ENCODE peak calls at places on chromosome 16, in six cellular contexts. N is mesenchymal stem cell, M is IMR-90, J is neuronal stem cell, X is mesendoderm, D is H9. C is an unnamed sample.

GRCh38 chr16:67552476-67552875 is 9.8 kb upstream of the CTCF start:
- DNase-seq in D (no peak), X (no peak), M (no peak), N (no peak), J (no peak), C (no peak)

GRCh38 chr16:55257971-55258613 is 65.9 kb upstream of the IRX6 start:
- DNase-seq in X (peak), M (peak), J (peak), D (peak), N (no peak), C (peak)

GRCh38 chr16:27703545-27703944 is 153.6 kb downstream of the KATNIP start:
- DNase-seq in N (peak), X (no peak), D (no peak), J (no peak), M (peak), C (no peak)

GRCh38 chr16:2002406-2003230 is 7.0 kb downstream of the ZNF598 start:
- DNase-seq in J (no peak), X (no peak), M (no peak), D (no peak), N (no peak), C (no peak)

GRCh38 chr16:87317766-87318121 is 552 bp upstream of the C16orf95 start:
- DNase-seq in X (peak), D (no peak), M (peak), N (peak), J (no peak), C (peak)

GRCh38 chr16:28277537-28278388 is 14.6 kb upstream of the SBK1 start:
- DNase-seq in X (peak), J (peak), M (peak), N (peak), D (peak), C (peak)

GRCh38 chr16:16143038-16143763 is 80.1 kb downstream of the ABCC6 start:
- DNase-seq in N (peak), J (no peak), M (no peak), D (peak), X (peak), C (no peak)

GRCh38 chr16:14455577-14455976 is 174.5 kb downstream of the PARN start:
- DNase-seq in J (no peak), X (peak), D (no peak), N (peak), M (peak), C (no peak)

GRCh38 chr16:56807011-56807675 is 57.9 kb upstream of the SLC12A3 start:
- DNase-seq in N (peak), D (no peak), M (peak), X (peak), J (no peak), C (peak)

GRCh38 chr16:48011888-48012658 is 143.7 kb downstream of the ABCC12 start:
- DNase-seq in D (peak), J (no peak), X (no peak), N (no peak), M (no peak), C (no peak)

GRCh38 chr16:67198238-67198734 is 645 bp upstream of the ELMO3 start:
- DNase-seq in M (peak), J (no peak), D (peak), X (peak), N (peak), C (peak)

GRCh38 chr16:86347090-86347489 is 163.2 kb upstream of the FOXF1 start:
- DNase-seq in J (no peak), D (no peak), M (peak), X (no peak), N (no peak), C (no peak)

GRCh38 chr16:45454-45853 is 8.0 kb downstream of the POLR3K start:
- DNase-seq in N (no peak), J (no peak), D (no peak), M (no peak), X (no peak), C (no peak)

GRCh38 chr16:10839271-10839661 is 20.7 kb upstream of the TVP23A start:
- DNase-seq in D (no peak), J (no peak), M (no peak), N (no peak), X (no peak), C (no peak)

GRCh38 chr16:89988951-89989350 is 30.3 kb downstream of the DBNDD1 start:
- DNase-seq in M (no peak), N (no peak), X (no peak), D (no peak), J (no peak), C (no peak)

GRCh38 chr16:89700100-89700648 is 1.3 kb downstream of the SPATA2L start:
- DNase-seq in X (peak), N (peak), M (peak), D (peak), J (peak), C (peak)

GRCh38 chr16:87160752-87161337 is 156.3 kb downstream of the C16orf95 start:
- DNase-seq in N (no peak), D (no peak), J (no peak), X (no peak), M (no peak), C (no peak)

GRCh38 chr16:73183678-73184092 is 135.8 kb upstream of the ZFHX3 start:
- DNase-seq in M (no peak), N (no peak), X (no peak), J (no peak), D (no peak), C (no peak)

GRCh38 chr16:27749946-27750345 is 200.0 kb downstream of the KATNIP start:
- DNase-seq in N (no peak), J (no peak), X (no peak), M (no peak), D (no peak), C (no peak)

GRCh38 chr16:7440886-7441400 is 108.3 kb downstream of the RBFOX1 start:
- DNase-seq in D (peak), N (no peak), X (peak), M (no peak), J (no peak), C (no peak)

GRCh38 chr16:50213939-50214519 is 52.3 kb upstream of the ADCY7 start:
- DNase-seq in D (no peak), J (peak), X (peak), M (peak), N (peak), C (peak)

GRCh38 chr16:85840801-85841200 is 41.3 kb downstream of the COX4I1 start:
- DNase-seq in M (no peak), D (no peak), J (no peak), N (no peak), X (no peak), C (no peak)

GRCh38 chr16:68155425-68155824 is 70.3 kb downstream of the NFATC3 start:
- DNase-seq in X (no peak), D (no peak), M (no peak), N (no peak), J (no peak), C (no peak)

GRCh38 chr16:20971420-20971819 is 70.8 kb downstream of the LYRM1 start:
- DNase-seq in M (no peak), J (no peak), X (no peak), D (no peak), N (no peak), C (no peak)

GRCh38 chr16:20859699-20860098 is 40.5 kb downstream of the DCUN1D3 start:
- DNase-seq in N (no peak), J (no peak), X (no peak), M (no peak), D (no peak), C (no peak)

GRCh38 chr16:75204410-75204758 is 2.6 kb downstream of the CTRB2 start:
- DNase-seq in M (no peak), D (no peak), N (no peak), X (no peak), J (no peak), C (no peak)

GRCh38 chr16:8877894-8878522 is 4.1 kb upstream of the LITAFD start:
- DNase-seq in N (no peak), D (no peak), M (no peak), X (no peak), J (no peak), C (peak)

GRCh38 chr16:28991687-28992086 is 6.8 kb downstream of the LAT start:
- DNase-seq in X (no peak), D (no peak), M (no peak), N (no peak), J (no peak), C (no peak)

GRCh38 chr16:7487896-7488295 is 155.3 kb downstream of the RBFOX1 start:
- DNase-seq in D (no peak), J (no peak), X (no peak), M (no peak), N (no peak), C (no peak)

GRCh38 chr16:64957246-64957645 is 164.6 kb downstream of the CDH11 start:
- DNase-seq in D (no peak), X (no peak), M (no peak), N (no peak), J (no peak), C (no peak)

GRCh38 chr16:35745191-35745590 is 2285.8 kb downstream of the TP53TG3F start:
- DNase-seq in M (no peak), J (no peak), N (no peak), D (no peak), X (no peak), C (no peak)

GRCh38 chr16:85137323-85138072 is 25.2 kb upstream of the CIBAR2 start:
- DNase-seq in X (no peak), D (no peak), N (peak), J (no peak), M (peak), C (peak)

GRCh38 chr16:80938035-80938927 is 68.4 kb downstream of the CMC2 start:
- DNase-seq in D (no peak), N (peak), J (peak), X (peak), M (peak), C (no peak)

GRCh38 chr16:84190731-84191388 is at the start of gene ADAD2:
- DNase-seq in M (no peak), D (peak), N (peak), X (peak), J (no peak), C (no peak)

GRCh38 chr16:47142469-47143328 is 1.0 kb downstream of the NETO2 start:
- DNase-seq in X (peak), N (peak), M (peak), D (peak), J (peak), C (peak)

GRCh38 chr16:8958344-8958808 is 5.3 kb downstream of the USP7 start:
- DNase-seq in D (no peak), X (peak), J (no peak), N (peak), M (peak), C (no peak)

GRCh38 chr16:15757075-15757386 is 99.8 kb downstream of the MYH11 start:
- DNase-seq in X (no peak), D (no peak), N (no peak), M (no peak), J (no peak), C (peak)

DNA sequence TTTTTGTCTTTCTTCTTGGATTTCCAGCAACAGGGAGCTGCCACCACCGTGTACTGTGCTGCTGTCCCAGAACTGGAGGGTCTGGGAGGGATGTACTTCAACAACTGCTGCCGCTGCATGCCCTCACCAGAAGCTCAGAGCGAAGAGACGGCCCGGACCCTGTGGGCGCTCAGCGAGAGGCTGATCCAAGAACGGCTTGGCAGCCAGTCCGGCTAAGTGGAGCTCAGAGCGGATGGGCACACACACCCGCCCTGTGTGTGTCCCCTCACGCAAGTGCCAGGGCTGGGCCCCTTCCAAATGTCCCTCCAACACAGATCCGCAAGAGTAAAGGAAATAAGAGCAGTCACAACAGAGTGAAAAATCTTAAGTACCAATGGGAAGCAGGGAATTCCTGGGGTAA is 389.0 kb downstream of the MAF start:
- DNase-seq in N (no peak), J (no peak), M (no peak), X (no peak), D (no peak), C (no peak)
- H2BK5ac ChIP-seq in N (no peak), J (no peak), M (no peak), X (no peak), D (no peak), C (no peak)

GRCh38 chr16:3004319-3004718 is 8.4 kb upstream of the CLDN9 start:
- DNase-seq in D (no peak), N (no peak), X (no peak), M (no peak), J (no peak), C (no peak)

GRCh38 chr16:3007957-3008748 is 4.6 kb upstream of the CLDN9 start:
- DNase-seq in M (no peak), D (peak), N (no peak), X (peak), J (no peak), C (no peak)

GRCh38 chr16:3007059-3007956 is 5.4 kb upstream of the CLDN9 start:
- DNase-seq in N (no peak), M (no peak), X (peak), J (no peak), D (peak), C (no peak)

GRCh38 chr16:3003582-3004270 is 9.0 kb upstream of the CLDN9 start:
- DNase-seq in N (peak), M (peak), X (peak), J (peak), D (peak), C (peak)

DNA sequence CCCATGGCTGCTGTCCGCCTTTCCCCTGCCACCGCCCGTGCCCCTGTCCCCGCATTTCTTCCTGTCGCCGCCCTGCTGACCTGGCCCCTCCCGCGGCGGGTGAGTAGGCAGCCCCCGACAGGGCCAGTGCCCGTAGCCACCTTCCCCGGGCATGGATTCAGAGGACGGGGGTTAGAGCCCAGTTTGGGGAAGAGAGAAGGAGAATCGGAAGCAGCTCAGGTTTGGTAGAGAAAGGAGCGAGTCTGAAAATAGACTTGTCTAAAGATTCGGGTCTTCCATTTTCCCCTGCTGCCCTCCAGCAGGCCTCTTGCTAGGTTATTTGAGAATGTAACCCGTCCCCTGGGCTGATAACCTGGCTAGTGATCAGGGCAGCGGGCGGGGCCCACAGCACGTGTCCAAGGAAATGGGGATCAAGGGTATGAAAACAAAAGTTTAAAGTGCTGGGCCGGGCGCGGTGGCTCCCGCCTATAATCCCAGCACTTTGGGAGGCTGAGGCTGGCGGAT is 7.9 kb upstream of the CLDN9 start:
- DNase-seq in D (peak), J (no peak), N (no peak), M (no peak), X (peak), C (peak)
- H2BK5ac ChIP-seq in D (no peak), J (no peak), N (no peak), M (no peak), X (no peak), C (peak)

GRCh38 chr16:12518238-12519004 is 285.3 kb downstream of the CPPED1 start:
- DNase-seq in X (peak), J (no peak), N (no peak), M (no peak), D (no peak), C (no peak)
- H2BK5ac ChIP-seq in X (no peak), J (no peak), N (no peak), M (no peak), D (no peak), C (peak)

GRCh38 chr16:4534151-4534790 is 4.3 kb downstream of the CDIP1 start:
- DNase-seq in X (no peak), N (no peak), D (no peak), M (no peak), J (no peak), C (no peak)
- H2BK5ac ChIP-seq in X (no peak), N (no peak), D (no peak), M (no peak), J (no peak), C (no peak)

DNA sequence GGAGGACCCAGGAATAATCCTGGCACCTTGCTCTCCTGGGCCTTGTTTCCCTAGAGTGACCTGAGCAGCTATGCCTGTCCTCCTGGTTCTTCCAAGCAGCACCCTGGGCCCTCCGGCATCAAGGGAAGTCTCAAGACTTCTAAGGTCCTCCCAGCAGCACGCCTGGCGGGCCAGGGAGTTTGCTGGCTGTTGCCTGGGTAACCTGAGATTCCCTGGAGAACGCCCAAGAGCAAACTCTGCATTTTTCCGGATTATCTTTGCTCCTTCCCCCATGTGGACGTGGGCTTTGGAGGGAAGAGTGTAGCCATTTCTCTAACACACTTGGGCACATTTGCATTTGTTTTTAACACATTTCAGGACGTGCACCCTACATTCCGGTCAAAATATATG is 116.8 kb downstream of the ADCY9 start:
- DNase-seq in J (no peak), D (no peak), X (peak), M (peak), N (peak), C (peak)
- H2BK5ac ChIP-seq in J (peak), D (no peak), X (no peak), M (peak), N (no peak), C (no peak)

DNA sequence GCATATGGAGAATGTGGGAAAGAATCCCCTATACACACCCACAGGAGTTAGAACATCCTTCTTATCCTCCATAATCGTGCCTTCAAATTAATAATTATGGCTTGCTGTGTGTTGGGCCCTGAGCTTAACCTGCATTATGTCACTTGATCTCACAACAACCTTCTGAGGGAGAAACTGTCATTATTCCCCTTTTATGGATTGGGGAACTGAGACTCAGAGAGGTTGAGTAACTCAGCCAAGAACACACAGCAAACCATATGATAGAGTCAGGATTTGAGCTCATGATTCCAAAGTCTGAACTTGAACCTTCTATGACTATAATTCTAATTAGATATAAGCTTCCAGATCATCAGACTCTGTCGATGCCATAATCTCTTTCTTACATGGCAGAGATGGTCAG is 114.2 kb upstream of the CACNG3 start:
- DNase-seq in D (no peak), X (no peak), N (no peak), J (no peak), M (no peak), C (no peak)
- H2BK5ac ChIP-seq in D (no peak), X (no peak), N (no peak), J (no peak), M (no peak), C (no peak)

DNA sequence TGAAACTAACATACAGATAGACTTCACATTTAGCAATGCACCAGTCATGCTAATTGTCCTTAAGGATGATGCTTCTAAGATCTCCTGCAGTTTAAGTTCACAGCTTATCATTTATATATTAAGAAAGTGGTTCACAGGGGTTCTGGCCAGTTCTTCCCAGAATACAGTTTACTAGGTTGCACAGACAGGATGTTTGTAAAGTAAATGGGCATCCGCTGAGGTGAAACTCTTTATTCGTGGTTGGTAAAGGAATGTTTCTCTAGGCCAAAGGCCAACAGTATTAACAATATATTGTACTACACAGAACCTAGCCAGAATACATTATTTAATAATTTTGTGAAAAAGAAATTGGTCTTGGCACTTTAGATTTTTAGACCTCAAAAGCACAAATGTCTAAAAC is 1427.3 kb downstream of the CDH8 start:
- DNase-seq in X (no peak), M (no peak), N (no peak), J (no peak), D (no peak), C (no peak)
- H2BK5ac ChIP-seq in X (no peak), M (no peak), N (no peak), J (no peak), D (no peak), C (no peak)

GRCh38 chr16:70576431-70577255 is 53.0 kb downstream of the SF3B3 start:
- DNase-seq in X (peak), M (peak), D (no peak), J (no peak), N (peak), C (no peak)
- H2BK5ac ChIP-seq in X (no peak), M (peak), D (no peak), J (no peak), N (no peak), C (no peak)

GRCh38 chr16:88329726-88330700 is 52.7 kb upstream of the ZNF469 start:
- DNase-seq in J (no peak), X (no peak), D (no peak), M (no peak), N (no peak), C (no peak)
- H2BK5ac ChIP-seq in J (peak), X (no peak), D (no peak), M (peak), N (no peak), C (no peak)

C was measured in trophoblast cell.